ENCODE peak calls at places on chromosomes 7 and 10, in five cellular contexts. One of them, this sample, is unnamed. For H3K4me1, the result is how much of the 10 kb centered on the place peaks cover.

GRCh38 chr10:38600696-38601095 is 506.6 kb downstream of the ZNF37A start:
- DNase-seq in gastrocnemius medialis: no peak
- DNase-seq in adrenal gland: no peak
- DNase-seq in heart left ventricle: no peak
- DNase-seq in spleen: no peak
- DNase-seq in this sample: no peak

GRCh38 chr7:131238260-131238940 is 89.3 kb upstream of the MKLN1 start:
- DNase-seq in spleen: no peak
- DNase-seq in gastrocnemius medialis: no peak
- DNase-seq in heart left ventricle: no peak
- DNase-seq in adrenal gland: no peak
- DNase-seq in this sample: no peak

GRCh38 chr10:87875929-87876571 is 12.6 kb downstream of the PTEN start:
- DNase-seq in spleen: no peak
- DNase-seq in gastrocnemius medialis: no peak
- DNase-seq in adrenal gland: no peak
- DNase-seq in heart left ventricle: no peak
- DNase-seq in this sample: no peak

GRCh38 chr10:126749030-126749655 is 78.7 kb upstream of the C10orf90 start:
- DNase-seq in adrenal gland: peak
- DNase-seq in spleen: no peak
- DNase-seq in heart left ventricle: peak
- DNase-seq in gastrocnemius medialis: peak
- DNase-seq in this sample: peak

GRCh38 chr10:74936577-74937445 is 110.4 kb downstream of the KAT6B start:
- DNase-seq in gastrocnemius medialis: no peak
- DNase-seq in heart left ventricle: no peak
- DNase-seq in adrenal gland: no peak
- DNase-seq in spleen: no peak
- DNase-seq in this sample: no peak

GRCh38 chr7:157274991-157275427 is 61.8 kb upstream of the DNAJB6 start:
- DNase-seq in gastrocnemius medialis: no peak
- DNase-seq in spleen: peak
- DNase-seq in adrenal gland: no peak
- DNase-seq in heart left ventricle: no peak
- DNase-seq in this sample: peak

GRCh38 chr7:123305840-123306375 is 106.1 kb upstream of the SLC13A1 start:
- DNase-seq in gastrocnemius medialis: no peak
- DNase-seq in spleen: no peak
- DNase-seq in adrenal gland: no peak
- DNase-seq in heart left ventricle: no peak
- DNase-seq in this sample: no peak

GRCh38 chr10:126080879-126081331 is 184.5 kb downstream of the FANK1 start:
- DNase-seq in heart left ventricle: no peak
- DNase-seq in adrenal gland: no peak
- DNase-seq in gastrocnemius medialis: no peak
- DNase-seq in spleen: no peak
- DNase-seq in this sample: no peak

GRCh38 chr7:120828528-120828927 is 29.4 kb downstream of the TSPAN12 start:
- DNase-seq in adrenal gland: no peak
- DNase-seq in heart left ventricle: no peak
- DNase-seq in gastrocnemius medialis: no peak
- DNase-seq in spleen: no peak
- DNase-seq in this sample: no peak

GRCh38 chr7:120988591-120989299 is at the start of gene CPED1:
- DNase-seq in spleen: peak
- DNase-seq in adrenal gland: peak
- DNase-seq in heart left ventricle: peak
- DNase-seq in gastrocnemius medialis: peak
- DNase-seq in this sample: peak

GRCh38 chr10:90923111-90923731 is 2.3 kb upstream of the ANKRD1 start:
- DNase-seq in adrenal gland: no peak
- DNase-seq in spleen: no peak
- DNase-seq in heart left ventricle: no peak
- DNase-seq in gastrocnemius medialis: no peak
- DNase-seq in this sample: no peak

GRCh38 chr7:20596653-20597052 is 18.8 kb upstream of the ABCB5 start:
- DNase-seq in gastrocnemius medialis: no peak
- DNase-seq in adrenal gland: no peak
- DNase-seq in spleen: no peak
- DNase-seq in heart left ventricle: no peak
- DNase-seq in this sample: no peak

GRCh38 chr10:94500063-94500462 is 45.5 kb upstream of the HELLS start:
- DNase-seq in adrenal gland: no peak
- DNase-seq in heart left ventricle: no peak
- DNase-seq in spleen: no peak
- DNase-seq in gastrocnemius medialis: no peak
- DNase-seq in this sample: no peak

GRCh38 chr10:133235265-133235664 is 2.4 kb upstream of the VENTX start:
- DNase-seq in gastrocnemius medialis: no peak
- DNase-seq in adrenal gland: no peak
- DNase-seq in heart left ventricle: no peak
- DNase-seq in spleen: no peak
- DNase-seq in this sample: no peak
- H3K4me1 ChIP-seq in gastrocnemius medialis: under half
- H3K4me1 ChIP-seq in adrenal gland: under half
- H3K4me1 ChIP-seq in heart left ventricle: under half
- H3K4me1 ChIP-seq in spleen: half or more
- H3K4me1 ChIP-seq in this sample: under half

GRCh38 chr7:129502708-129503685 is 666 bp downstream of the SMKR1 start:
- DNase-seq in spleen: peak
- DNase-seq in adrenal gland: no peak
- DNase-seq in heart left ventricle: no peak
- DNase-seq in gastrocnemius medialis: no peak
- DNase-seq in this sample: no peak

GRCh38 chr7:129503725-129504124 is 1.4 kb downstream of the SMKR1 start:
- DNase-seq in gastrocnemius medialis: no peak
- DNase-seq in spleen: no peak
- DNase-seq in adrenal gland: no peak
- DNase-seq in heart left ventricle: no peak
- DNase-seq in this sample: no peak

GRCh38 chr7:129499915-129500463 is 2.3 kb upstream of the SMKR1 start:
- DNase-seq in heart left ventricle: no peak
- DNase-seq in adrenal gland: no peak
- DNase-seq in spleen: no peak
- DNase-seq in gastrocnemius medialis: no peak
- DNase-seq in this sample: no peak

GRCh38 chr7:129498021-129498420 is 4.3 kb upstream of the SMKR1 start:
- DNase-seq in spleen: no peak
- DNase-seq in adrenal gland: no peak
- DNase-seq in gastrocnemius medialis: no peak
- DNase-seq in heart left ventricle: no peak
- DNase-seq in this sample: no peak

GRCh38 chr7:129501760-129502707 is at the start of gene SMKR1:
- DNase-seq in heart left ventricle: peak
- DNase-seq in adrenal gland: peak
- DNase-seq in gastrocnemius medialis: peak
- DNase-seq in spleen: peak
- DNase-seq in this sample: peak
- TF ChIP-seq POLR2A in heart left ventricle: no peak
- TF ChIP-seq POLR2A in adrenal gland: no peak
- TF ChIP-seq POLR2A in gastrocnemius medialis: no peak
- TF ChIP-seq POLR2A in spleen: no peak
- TF ChIP-seq POLR2A in this sample: no peak

DNA sequence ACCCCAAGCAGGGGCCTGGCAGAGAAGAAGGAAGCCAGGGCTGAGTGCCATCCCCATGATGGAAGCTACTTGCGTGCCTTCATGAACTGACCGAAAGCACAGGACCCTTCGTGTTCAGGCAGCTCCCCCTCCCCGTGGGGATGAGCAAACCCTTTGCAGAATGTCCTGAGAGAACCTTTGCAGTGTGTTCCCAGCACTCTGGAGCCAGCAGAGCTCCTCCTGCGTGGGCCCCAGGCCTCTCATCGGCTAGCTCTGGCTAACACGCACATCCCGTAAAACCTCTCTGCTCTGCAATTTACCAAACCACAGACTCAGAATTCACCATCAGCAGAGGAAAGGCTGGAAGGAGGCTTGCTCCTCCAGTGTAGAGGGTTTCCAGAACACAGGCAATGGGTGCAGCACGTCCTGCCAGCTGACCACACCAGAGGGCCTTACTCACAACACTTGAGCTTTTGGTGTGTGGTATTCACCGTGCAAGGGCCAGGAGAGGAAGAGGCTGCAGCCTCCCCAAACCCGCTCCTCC is 3.1 kb downstream of the SH3PXD2A start:
- DNase-seq in heart left ventricle: no peak
- DNase-seq in adrenal gland: no peak
- DNase-seq in gastrocnemius medialis: no peak
- DNase-seq in spleen: no peak
- DNase-seq in this sample: peak
- H3K4me1 ChIP-seq in heart left ventricle: half or more
- H3K4me1 ChIP-seq in adrenal gland: under half
- H3K4me1 ChIP-seq in gastrocnemius medialis: half or more
- H3K4me1 ChIP-seq in spleen: half or more
- H3K4me1 ChIP-seq in this sample: under half

GRCh38 chr7:107284911-107285479 is 116.2 kb downstream of the HBP1 start:
- DNase-seq in gastrocnemius medialis: no peak
- DNase-seq in adrenal gland: no peak
- DNase-seq in heart left ventricle: no peak
- DNase-seq in spleen: no peak
- DNase-seq in this sample: no peak

GRCh38 chr7:107291434-107291833 is 122.6 kb downstream of the HBP1 start:
- DNase-seq in heart left ventricle: no peak
- DNase-seq in gastrocnemius medialis: no peak
- DNase-seq in adrenal gland: no peak
- DNase-seq in spleen: no peak
- DNase-seq in this sample: no peak

GRCh38 chr7:107286751-107287621 is 118.2 kb downstream of the HBP1 start:
- DNase-seq in adrenal gland: no peak
- DNase-seq in gastrocnemius medialis: no peak
- DNase-seq in heart left ventricle: no peak
- DNase-seq in spleen: no peak
- DNase-seq in this sample: no peak
- TF ChIP-seq POLR2A in adrenal gland: no peak
- TF ChIP-seq POLR2A in gastrocnemius medialis: no peak
- TF ChIP-seq POLR2A in heart left ventricle: no peak
- TF ChIP-seq POLR2A in spleen: no peak
- TF ChIP-seq POLR2A in this sample: no peak

DNA sequence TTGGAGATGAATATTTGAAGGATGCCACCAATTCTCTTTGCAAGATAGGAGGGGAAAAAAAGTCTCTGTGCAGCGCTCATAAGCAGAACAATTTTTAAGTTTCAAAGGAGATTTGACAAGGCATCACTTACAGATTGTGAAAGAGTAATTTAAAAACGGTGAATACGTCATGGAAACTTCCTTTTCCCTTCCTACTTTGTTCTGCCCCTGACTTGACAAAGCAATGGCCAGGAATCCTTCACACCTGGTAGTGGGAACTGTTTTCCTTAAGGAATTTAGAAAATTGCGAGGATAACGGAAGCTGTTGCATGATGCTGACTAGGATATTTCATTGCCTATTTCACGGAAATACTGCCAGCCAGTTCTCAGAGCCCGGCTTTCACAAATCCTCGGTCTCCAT is 16.7 kb downstream of the FAM107B start:
- DNase-seq in heart left ventricle: no peak
- DNase-seq in spleen: no peak
- DNase-seq in adrenal gland: no peak
- DNase-seq in gastrocnemius medialis: no peak
- DNase-seq in this sample: no peak
- H3K4me1 ChIP-seq in heart left ventricle: under half
- H3K4me1 ChIP-seq in spleen: under half
- H3K4me1 ChIP-seq in adrenal gland: under half
- H3K4me1 ChIP-seq in gastrocnemius medialis: under half
- H3K4me1 ChIP-seq in this sample: under half

GRCh38 chr10:78471723-78472541 is 438.3 kb downstream of the RPS24 start:
- DNase-seq in heart left ventricle: no peak
- DNase-seq in spleen: no peak
- DNase-seq in adrenal gland: no peak
- DNase-seq in gastrocnemius medialis: no peak
- DNase-seq in this sample: peak
- TF ChIP-seq POLR2A in heart left ventricle: no peak
- TF ChIP-seq POLR2A in spleen: no peak
- TF ChIP-seq POLR2A in adrenal gland: no peak
- TF ChIP-seq POLR2A in gastrocnemius medialis: no peak
- TF ChIP-seq POLR2A in this sample: no peak

This sample was measured in sigmoid colon.